ENCODE peak calls at places on chromosome 18, in six cellular contexts. One of them, this sample, is unnamed.

GRCh38 chr18:36895606-36896005 is 66.7 kb downstream of the KIAA1328 start:
- DNase-seq in choroid plexus epithelial cell: no peak
- DNase-seq in psoas muscle: no peak
- DNase-seq in heart left ventricle: no peak
- DNase-seq in astrocyte of the cerebellum: no peak
- DNase-seq in fibroblast of mammary gland: no peak
- DNase-seq in this sample: no peak

GRCh38 chr18:21081425-21081824 is 30.2 kb downstream of the ROCK1 start:
- DNase-seq in psoas muscle: no peak
- DNase-seq in astrocyte of the cerebellum: no peak
- DNase-seq in fibroblast of mammary gland: no peak
- DNase-seq in choroid plexus epithelial cell: no peak
- DNase-seq in heart left ventricle: no peak
- DNase-seq in this sample: no peak

GRCh38 chr18:8998481-8999217 is 103.8 kb upstream of the NDUFV2 start:
- DNase-seq in astrocyte of the cerebellum: no peak
- DNase-seq in choroid plexus epithelial cell: peak
- DNase-seq in heart left ventricle: no peak
- DNase-seq in fibroblast of mammary gland: peak
- DNase-seq in psoas muscle: no peak
- DNase-seq in this sample: peak

GRCh38 chr18:8895341-8895740 is 190.0 kb downstream of the MTCL1 start:
- DNase-seq in heart left ventricle: no peak
- DNase-seq in fibroblast of mammary gland: no peak
- DNase-seq in choroid plexus epithelial cell: no peak
- DNase-seq in astrocyte of the cerebellum: no peak
- DNase-seq in psoas muscle: no peak
- DNase-seq in this sample: no peak

GRCh38 chr18:61549411-61549810 is 216.2 kb downstream of the CDH20 start:
- DNase-seq in heart left ventricle: no peak
- DNase-seq in psoas muscle: no peak
- DNase-seq in fibroblast of mammary gland: no peak
- DNase-seq in astrocyte of the cerebellum: no peak
- DNase-seq in choroid plexus epithelial cell: no peak
- DNase-seq in this sample: no peak

GRCh38 chr18:36095936-36096519 is 28.7 kb upstream of the RPRD1A start:
- DNase-seq in heart left ventricle: no peak
- DNase-seq in psoas muscle: no peak
- DNase-seq in astrocyte of the cerebellum: peak
- DNase-seq in fibroblast of mammary gland: peak
- DNase-seq in choroid plexus epithelial cell: peak
- DNase-seq in this sample: peak

GRCh38 chr18:34773961-34774754 is 64.1 kb downstream of the DTNA start:
- DNase-seq in fibroblast of mammary gland: peak
- DNase-seq in psoas muscle: peak
- DNase-seq in choroid plexus epithelial cell: peak
- DNase-seq in heart left ventricle: peak
- DNase-seq in astrocyte of the cerebellum: peak
- DNase-seq in this sample: peak

GRCh38 chr18:58186258-58186948 is 142.4 kb downstream of the NEDD4L start:
- DNase-seq in astrocyte of the cerebellum: no peak
- DNase-seq in fibroblast of mammary gland: peak
- DNase-seq in choroid plexus epithelial cell: peak
- DNase-seq in heart left ventricle: no peak
- DNase-seq in psoas muscle: no peak
- DNase-seq in this sample: peak

GRCh38 chr18:32349728-32350395 is 120.8 kb downstream of the GAREM1 start:
- DNase-seq in astrocyte of the cerebellum: peak
- DNase-seq in heart left ventricle: peak
- DNase-seq in choroid plexus epithelial cell: peak
- DNase-seq in psoas muscle: no peak
- DNase-seq in fibroblast of mammary gland: peak
- DNase-seq in this sample: peak

GRCh38 chr18:8835556-8835955 is 130.2 kb downstream of the MTCL1 start:
- DNase-seq in psoas muscle: peak
- DNase-seq in astrocyte of the cerebellum: no peak
- DNase-seq in heart left ventricle: no peak
- DNase-seq in fibroblast of mammary gland: peak
- DNase-seq in choroid plexus epithelial cell: no peak
- DNase-seq in this sample: no peak

GRCh38 chr18:58611471-58612131 is 17.3 kb downstream of the ALPK2 start:
- DNase-seq in psoas muscle: no peak
- DNase-seq in heart left ventricle: no peak
- DNase-seq in fibroblast of mammary gland: no peak
- DNase-seq in astrocyte of the cerebellum: peak
- DNase-seq in choroid plexus epithelial cell: peak
- DNase-seq in this sample: peak

GRCh38 chr18:34094148-34094547 is 130.6 kb downstream of the NOL4 start:
- DNase-seq in fibroblast of mammary gland: no peak
- DNase-seq in choroid plexus epithelial cell: no peak
- DNase-seq in astrocyte of the cerebellum: no peak
- DNase-seq in psoas muscle: no peak
- DNase-seq in heart left ventricle: no peak
- DNase-seq in this sample: no peak

GRCh38 chr18:25349131-25349925 is 2.6 kb downstream of the ZNF521 start:
- DNase-seq in astrocyte of the cerebellum: peak
- DNase-seq in fibroblast of mammary gland: peak
- DNase-seq in heart left ventricle: peak
- DNase-seq in psoas muscle: peak
- DNase-seq in choroid plexus epithelial cell: peak
- DNase-seq in this sample: no peak

GRCh38 chr18:9094307-9095226 is 7.9 kb upstream of the NDUFV2 start:
- DNase-seq in astrocyte of the cerebellum: no peak
- DNase-seq in fibroblast of mammary gland: peak
- DNase-seq in choroid plexus epithelial cell: peak
- DNase-seq in psoas muscle: no peak
- DNase-seq in heart left ventricle: no peak
- DNase-seq in this sample: peak

GRCh38 chr18:49608366-49608747 is 46.5 kb downstream of the LIPG start:
- DNase-seq in astrocyte of the cerebellum: no peak
- DNase-seq in choroid plexus epithelial cell: peak
- DNase-seq in psoas muscle: no peak
- DNase-seq in fibroblast of mammary gland: no peak
- DNase-seq in heart left ventricle: no peak
- DNase-seq in this sample: no peak

GRCh38 chr18:2970344-2970743 is 42.6 kb downstream of the LPIN2 start:
- DNase-seq in psoas muscle: no peak
- DNase-seq in choroid plexus epithelial cell: no peak
- DNase-seq in astrocyte of the cerebellum: no peak
- DNase-seq in heart left ventricle: no peak
- DNase-seq in fibroblast of mammary gland: no peak
- DNase-seq in this sample: no peak

GRCh38 chr18:2448565-2449151 is 122.6 kb downstream of the METTL4 start:
- DNase-seq in heart left ventricle: no peak
- DNase-seq in psoas muscle: no peak
- DNase-seq in choroid plexus epithelial cell: peak
- DNase-seq in astrocyte of the cerebellum: no peak
- DNase-seq in fibroblast of mammary gland: no peak
- DNase-seq in this sample: no peak

GRCh38 chr18:35410561-35410960 is 33.4 kb upstream of the ZNF396 start:
- DNase-seq in fibroblast of mammary gland: no peak
- DNase-seq in astrocyte of the cerebellum: no peak
- DNase-seq in psoas muscle: no peak
- DNase-seq in choroid plexus epithelial cell: no peak
- DNase-seq in heart left ventricle: no peak
- DNase-seq in this sample: no peak

GRCh38 chr18:22285299-22286140 is 116.1 kb downstream of the GATA6 start:
- DNase-seq in psoas muscle: no peak
- DNase-seq in heart left ventricle: no peak
- DNase-seq in choroid plexus epithelial cell: no peak
- DNase-seq in astrocyte of the cerebellum: no peak
- DNase-seq in fibroblast of mammary gland: no peak
- DNase-seq in this sample: peak

GRCh38 chr18:31954349-31954748 is 11.4 kb upstream of the TRAPPC8 start:
- DNase-seq in fibroblast of mammary gland: peak
- DNase-seq in choroid plexus epithelial cell: peak
- DNase-seq in astrocyte of the cerebellum: no peak
- DNase-seq in psoas muscle: no peak
- DNase-seq in heart left ventricle: no peak
- DNase-seq in this sample: peak

GRCh38 chr18:76223403-76223802 is 271.6 kb downstream of the ZNF516 start:
- DNase-seq in heart left ventricle: no peak
- DNase-seq in choroid plexus epithelial cell: no peak
- DNase-seq in psoas muscle: no peak
- DNase-seq in astrocyte of the cerebellum: no peak
- DNase-seq in fibroblast of mammary gland: no peak
- DNase-seq in this sample: no peak

DNA sequence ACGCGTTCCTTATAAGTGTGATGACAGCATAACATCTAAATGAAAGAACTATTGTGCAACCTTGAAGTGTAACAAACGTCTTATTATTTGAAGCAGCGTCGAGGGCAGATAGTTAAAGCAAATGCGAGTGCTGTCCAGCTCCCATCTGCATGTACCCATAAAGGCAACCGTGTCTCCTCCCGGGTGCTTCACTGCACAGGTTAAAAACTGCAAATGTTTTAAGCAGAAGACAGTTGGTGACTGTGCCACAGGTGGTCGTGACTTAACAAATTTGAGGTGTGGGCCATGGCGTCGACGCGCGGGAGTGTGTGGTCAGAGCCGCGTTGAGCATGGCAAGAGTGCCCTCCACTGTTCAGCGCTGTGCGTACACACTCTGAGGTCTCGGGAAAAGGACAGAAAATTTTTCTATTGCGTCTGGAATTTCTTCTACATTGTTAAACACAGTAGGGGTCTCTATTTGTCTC is 6.4 kb downstream of the SALL3 start:
- DNase-seq in heart left ventricle: no peak
- DNase-seq in fibroblast of mammary gland: peak
- DNase-seq in psoas muscle: no peak
- DNase-seq in astrocyte of the cerebellum: peak
- DNase-seq in choroid plexus epithelial cell: peak
- DNase-seq in this sample: peak
- H3K4me3 ChIP-seq in heart left ventricle: no peak
- H3K4me3 ChIP-seq in fibroblast of mammary gland: no peak
- H3K4me3 ChIP-seq in psoas muscle: no peak
- H3K4me3 ChIP-seq in astrocyte of the cerebellum: no peak
- H3K4me3 ChIP-seq in choroid plexus epithelial cell: no peak
- H3K4me3 ChIP-seq in this sample: no peak

GRCh38 chr18:47263197-47263827 is 11.9 kb upstream of the SKOR2 start:
- DNase-seq in heart left ventricle: no peak
- DNase-seq in fibroblast of mammary gland: peak
- DNase-seq in psoas muscle: no peak
- DNase-seq in choroid plexus epithelial cell: no peak
- DNase-seq in astrocyte of the cerebellum: no peak
- DNase-seq in this sample: no peak

GRCh38 chr18:47260924-47261701 is 9.7 kb upstream of the SKOR2 start:
- DNase-seq in heart left ventricle: no peak
- DNase-seq in psoas muscle: no peak
- DNase-seq in astrocyte of the cerebellum: no peak
- DNase-seq in choroid plexus epithelial cell: no peak
- DNase-seq in fibroblast of mammary gland: no peak
- DNase-seq in this sample: no peak

GRCh38 chr18:47262397-47263196 is 11.1 kb upstream of the SKOR2 start:
- DNase-seq in heart left ventricle: no peak
- DNase-seq in choroid plexus epithelial cell: no peak
- DNase-seq in psoas muscle: no peak
- DNase-seq in fibroblast of mammary gland: no peak
- DNase-seq in astrocyte of the cerebellum: no peak
- DNase-seq in this sample: no peak

GRCh38 chr18:47261902-47262301 is 10.4 kb upstream of the SKOR2 start:
- DNase-seq in astrocyte of the cerebellum: no peak
- DNase-seq in choroid plexus epithelial cell: no peak
- DNase-seq in psoas muscle: no peak
- DNase-seq in fibroblast of mammary gland: no peak
- DNase-seq in heart left ventricle: no peak
- DNase-seq in this sample: no peak

DNA sequence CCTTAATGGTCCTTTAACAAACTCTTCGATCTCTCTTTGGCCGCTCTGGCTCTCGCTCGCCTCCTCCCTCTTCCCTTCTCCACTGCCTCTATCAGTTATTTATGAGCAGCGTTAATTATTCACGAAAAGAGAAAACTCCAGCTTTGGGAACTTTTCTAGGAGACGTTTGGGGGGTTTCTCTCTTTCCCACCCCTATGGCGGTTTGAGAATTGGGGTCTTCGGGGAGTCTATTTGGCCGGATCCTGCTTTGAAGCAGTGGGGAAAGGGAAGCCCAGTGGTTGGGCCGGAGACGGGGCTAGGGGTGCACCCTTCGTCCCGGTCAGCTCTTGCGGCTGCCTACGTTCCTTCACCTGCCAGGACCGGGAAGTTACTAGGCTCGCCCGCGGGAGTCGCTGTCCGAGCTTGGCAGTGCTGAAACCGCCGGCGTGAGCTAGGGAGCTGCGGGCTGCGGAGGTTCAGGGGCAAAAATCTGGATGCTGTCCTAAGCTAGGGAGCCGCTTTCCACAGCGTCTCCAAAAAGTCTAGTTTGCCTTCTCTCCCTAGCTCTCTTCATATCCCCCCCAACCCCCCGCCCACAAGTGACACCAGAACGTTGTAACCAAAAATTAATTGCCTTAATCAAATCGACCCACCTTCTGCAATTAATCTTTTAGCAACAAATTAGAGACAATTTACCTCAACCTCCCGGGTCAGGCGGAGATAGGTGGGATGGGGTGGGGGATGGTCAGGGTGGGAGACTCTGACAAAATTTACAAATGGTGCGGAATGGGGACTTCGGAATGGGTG is 8.9 kb upstream of the SKOR2 start:
- DNase-seq in astrocyte of the cerebellum: peak
- DNase-seq in psoas muscle: no peak
- DNase-seq in choroid plexus epithelial cell: peak
- DNase-seq in heart left ventricle: no peak
- DNase-seq in fibroblast of mammary gland: peak
- DNase-seq in this sample: peak
- TF ChIP-seq CTCF in astrocyte of the cerebellum: no peak
- TF ChIP-seq CTCF in psoas muscle: no peak
- TF ChIP-seq CTCF in choroid plexus epithelial cell: no peak
- TF ChIP-seq CTCF in heart left ventricle: no peak
- TF ChIP-seq CTCF in fibroblast of mammary gland: no peak
- TF ChIP-seq CTCF in this sample: no peak

DNA sequence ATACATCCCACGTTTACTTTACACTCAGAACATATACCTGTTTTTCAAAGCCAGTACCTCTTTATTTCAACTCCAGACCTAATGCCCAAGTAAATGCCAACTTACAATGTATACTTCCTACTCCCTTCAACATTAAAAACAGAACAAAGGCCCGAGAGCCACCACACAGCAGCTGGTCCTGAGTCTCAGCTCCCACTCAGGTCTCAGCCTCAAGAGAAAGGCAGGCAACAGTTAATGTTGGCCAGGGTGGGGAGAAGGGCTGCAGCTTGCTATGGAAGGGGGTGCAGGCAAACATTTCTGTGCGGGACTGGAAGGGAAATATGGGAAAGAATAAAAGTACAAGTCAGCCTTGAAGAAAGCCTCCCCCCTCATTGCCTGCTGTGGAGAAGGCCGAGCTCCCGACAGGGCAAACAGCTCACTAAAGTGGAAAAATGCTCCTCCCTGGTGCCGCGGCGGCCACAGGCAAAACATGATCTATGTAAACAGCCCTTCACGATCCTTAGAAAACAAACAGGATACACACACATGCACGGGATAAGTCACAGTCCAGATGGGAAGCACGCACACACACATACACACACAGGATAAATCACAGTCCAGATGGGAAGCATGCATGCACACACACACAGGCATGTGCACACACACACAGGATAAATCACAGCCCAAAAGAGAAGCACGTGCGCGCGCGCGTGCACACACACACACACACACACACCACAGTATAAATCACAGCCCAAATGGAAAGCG is 67.4 kb downstream of the ADNP2 start:
- DNase-seq in choroid plexus epithelial cell: peak
- DNase-seq in psoas muscle: no peak
- DNase-seq in fibroblast of mammary gland: peak
- DNase-seq in astrocyte of the cerebellum: no peak
- DNase-seq in heart left ventricle: no peak
- DNase-seq in this sample: no peak
- H3K4me3 ChIP-seq in choroid plexus epithelial cell: no peak
- H3K4me3 ChIP-seq in psoas muscle: no peak
- H3K4me3 ChIP-seq in fibroblast of mammary gland: no peak
- H3K4me3 ChIP-seq in astrocyte of the cerebellum: no peak
- H3K4me3 ChIP-seq in heart left ventricle: no peak
- H3K4me3 ChIP-seq in this sample: no peak

GRCh38 chr18:30271716-30272115 is 770.8 kb downstream of the DSC3 start:
- DNase-seq in fibroblast of mammary gland: no peak
- DNase-seq in psoas muscle: no peak
- DNase-seq in astrocyte of the cerebellum: no peak
- DNase-seq in heart left ventricle: no peak
- DNase-seq in choroid plexus epithelial cell: no peak
- DNase-seq in this sample: peak
- TF ChIP-seq CTCF in fibroblast of mammary gland: no peak
- TF ChIP-seq CTCF in psoas muscle: no peak
- TF ChIP-seq CTCF in astrocyte of the cerebellum: no peak
- TF ChIP-seq CTCF in heart left ventricle: no peak
- TF ChIP-seq CTCF in choroid plexus epithelial cell: no peak
- TF ChIP-seq CTCF in this sample: peak

This sample was measured in epithelial cell of esophagus.